ENCODE peak calls at places on chromosomes 3 and 15, in five cellular contexts. K is RWPE1, A is H9, E is spleen, G is type B pancreatic cell. L is an unnamed sample.

GRCh38 chr15:37777006-37777405 is 157.4 kb upstream of the TMCO5A start:
- DNase-seq in E (no peak), A (no peak), K (no peak), G (no peak), L (no peak)

GRCh38 chr15:63291507-63291906 is 14.1 kb downstream of the APH1B start:
- DNase-seq in A (no peak), K (no peak), E (no peak), G (no peak), L (no peak)

GRCh38 chr3:158330820-158331219 is 220.9 kb downstream of the RSRC1 start:
- DNase-seq in E (no peak), G (no peak), A (no peak), K (no peak), L (no peak)

GRCh38 chr15:73127302-73127936 is 75.2 kb downstream of the NEO1 start:
- DNase-seq in K (peak), G (no peak), E (no peak), A (peak), L (no peak)

GRCh38 chr3:149058199-149058598 is 28.1 kb downstream of the HLTF start:
- DNase-seq in G (no peak), E (no peak), A (no peak), K (no peak), L (no peak)

GRCh38 chr3:79139395-79140060 is 628.3 kb downstream of the ROBO1 start:
- DNase-seq in E (no peak), G (no peak), K (no peak), A (no peak), L (no peak)

GRCh38 chr15:41424809-41425208 is 7.9 kb downstream of the RTF1 start:
- DNase-seq in A (peak), K (no peak), G (no peak), E (no peak), L (no peak)

GRCh38 chr3:192931825-192932224 is 14.2 kb upstream of the MB21D2 start:
- DNase-seq in A (no peak), E (no peak), K (no peak), G (no peak), L (no peak)

GRCh38 chr3:37197810-37198371 is 23.5 kb upstream of the LRRFIP2 start:
- DNase-seq in A (no peak), G (no peak), K (peak), E (no peak), L (no peak)

GRCh38 chr3:128804017-128804816 is 75.2 kb upstream of the ACAD9 start:
- DNase-seq in G (no peak), A (no peak), E (no peak), K (no peak), L (no peak)

GRCh38 chr3:58998476-58999117 is 51.2 kb downstream of the CFAP20DC start:
- DNase-seq in K (peak), E (no peak), A (no peak), G (no peak), L (no peak)

GRCh38 chr3:122233109-122233952 is 49.9 kb downstream of the CASR start:
- DNase-seq in A (no peak), E (peak), K (no peak), G (no peak), L (no peak)

GRCh38 chr3:195551381-195551978 is 8.4 kb upstream of the PPP1R2 start:
- DNase-seq in A (no peak), G (no peak), K (no peak), E (peak), L (no peak)

GRCh38 chr3:150068440-150069157 is 97.9 kb upstream of the PFN2 start:
- DNase-seq in K (peak), G (no peak), A (no peak), E (no peak), L (no peak)

GRCh38 chr3:23519548-23520208 is 286.1 kb upstream of the UBE2E1 start:
- DNase-seq in E (no peak), A (no peak), G (no peak), K (no peak), L (no peak)

GRCh38 chr3:7637694-7638093 is 776.8 kb downstream of the GRM7 start:
- DNase-seq in A (no peak), E (no peak), G (no peak), K (no peak), L (no peak)

GRCh38 chr3:141942006-141942405 is 65.6 kb downstream of the ATP1B3 start:
- DNase-seq in E (no peak), A (no peak), K (no peak), G (no peak), L (no peak)

GRCh38 chr15:94416829-94417228 is 185.5 kb downstream of the MCTP2 start:
- DNase-seq in K (no peak), E (no peak), A (no peak), G (no peak), L (no peak)

GRCh38 chr3:179446501-179446900 is 4.8 kb downstream of the GNB4 start:
- DNase-seq in G (no peak), K (no peak), E (no peak), A (no peak), L (no peak)
- TF ChIP-seq CTCF in G (peak), K (peak), E (peak), A (peak), L (peak)

GRCh38 chr3:196568246-196569002 is at the start of the genes FBXO45 and WDR53:
- DNase-seq in K (peak), G (peak), A (peak), E (peak), L (peak)
- TF ChIP-seq CTCF in K (no peak), G (no peak), A (no peak), E (peak), L (no peak)

GRCh38 chr15:70192041-70192440 is 94.3 kb upstream of the TLE3 start:
- DNase-seq in A (no peak), G (no peak), K (no peak), E (no peak), L (no peak)
- TF ChIP-seq CTCF in A (no peak), G (no peak), K (no peak), E (no peak), L (no peak)

GRCh38 chr3:25252291-25252690 is 175.8 kb upstream of the RARB start:
- DNase-seq in A (no peak), K (no peak), G (no peak), E (no peak), L (no peak)

DNA sequence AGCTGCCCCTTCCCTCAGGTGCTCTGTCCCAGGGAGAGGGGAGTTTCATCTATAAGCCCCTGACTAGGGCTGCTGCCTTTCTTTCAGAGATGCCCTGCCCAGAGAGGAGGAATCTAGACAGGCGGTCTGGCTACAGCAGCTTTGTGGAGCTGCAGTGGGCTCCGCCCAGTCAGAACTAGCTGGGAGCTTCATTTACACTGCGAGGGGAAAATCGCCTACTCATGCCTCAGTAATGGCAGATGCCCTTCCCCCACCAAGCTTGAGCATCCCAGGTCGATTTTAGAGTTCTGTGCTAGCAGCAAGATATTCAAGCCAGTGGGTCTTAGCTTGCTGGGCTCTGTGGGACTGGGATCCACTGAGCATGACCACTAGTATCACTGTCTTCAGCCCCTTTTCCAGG is 181.1 kb upstream of the RARB start:
- DNase-seq in G (no peak), K (no peak), E (no peak), A (peak), L (no peak)
- TF ChIP-seq CTCF in G (no peak), K (no peak), E (no peak), A (no peak), L (no peak)

GRCh38 chr15:59247364-59247763 is 40.7 kb downstream of the LDHAL6B start:
- DNase-seq in G (no peak), E (no peak), A (peak), K (peak), L (peak)
- TF ChIP-seq CTCF in G (peak), E (peak), A (peak), K (peak), L (peak)

GRCh38 chr3:42367903-42368302 is 42.5 kb downstream of the LYZL4 start:
- DNase-seq in G (no peak), E (no peak), A (no peak), K (no peak), L (no peak)

GRCh38 chr3:42369832-42370231 is 40.6 kb downstream of the LYZL4 start:
- DNase-seq in E (no peak), K (no peak), G (no peak), A (peak), L (no peak)

GRCh38 chr3:42369304-42369703 is 41.1 kb downstream of the LYZL4 start:
- DNase-seq in E (no peak), A (no peak), K (no peak), G (peak), L (no peak)

GRCh38 chr3:42371776-42372175 is 38.6 kb downstream of the LYZL4 start:
- DNase-seq in K (no peak), E (no peak), G (peak), A (no peak), L (no peak)

GRCh38 chr3:42366550-42366949 is 43.9 kb downstream of the LYZL4 start:
- DNase-seq in K (no peak), A (no peak), E (no peak), G (no peak), L (no peak)
- TF ChIP-seq CTCF in K (no peak), A (no peak), E (no peak), G (no peak), L (no peak)

DNA sequence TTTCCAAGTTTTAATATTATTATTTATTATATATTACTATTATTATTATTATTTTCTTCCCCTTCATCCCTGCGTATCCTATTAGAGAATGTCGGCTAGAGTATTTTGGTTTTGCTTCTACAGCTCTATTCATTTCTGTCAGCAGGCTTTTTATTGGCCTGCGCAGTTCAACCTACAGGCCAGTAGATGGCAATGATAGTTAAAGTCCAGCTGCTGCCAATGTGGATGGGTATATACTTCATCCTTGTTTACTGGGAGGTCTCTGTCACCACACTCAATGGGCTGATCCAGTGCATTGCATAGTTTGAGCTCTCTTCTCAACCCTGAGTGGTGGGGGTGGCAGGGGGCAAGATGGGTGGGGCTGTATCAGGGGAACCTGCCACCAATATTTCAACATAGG is 799.8 kb downstream of the NSUN3 start:
- DNase-seq in A (no peak), G (no peak), K (peak), E (no peak), L (no peak)
- TF ChIP-seq CTCF in A (peak), G (peak), K (peak), E (no peak), L (peak)